ENCODE peak calls at places on chromosome 14, in four cellular contexts. L is ascending aorta, Y is Panc1, X is RWPE1. B is an unnamed sample.

GRCh38 chr14:22699801-22700564 is 55.8 kb upstream of the OR6J1 start:
- DNase-seq in L (no peak), Y (no peak), X (no peak), B (no peak)

GRCh38 chr14:21852775-21853174 is 179.2 kb upstream of the OR4E1 start:
- DNase-seq in L (no peak), Y (no peak), X (no peak), B (no peak)

GRCh38 chr14:46672128-46672527 is 20.5 kb upstream of the RPL10L start:
- DNase-seq in L (no peak), Y (no peak), X (no peak), B (no peak)

GRCh38 chr14:32560213-32560857 is 231.2 kb downstream of the AKAP6 start:
- DNase-seq in L (peak; percentile 72), Y (peak; percentile 30), X (peak; percentile 71), B (no peak)

GRCh38 chr14:68800361-68800760 is 7.5 kb upstream of the ZFP36L1 start:
- DNase-seq in L (no peak), Y (no peak), X (no peak), B (no peak)

GRCh38 chr14:85175556-85175955 is 354.4 kb upstream of the FLRT2 start:
- DNase-seq in L (no peak), Y (no peak), X (no peak), B (no peak)

GRCh38 chr14:91400696-91401095 is 16.9 kb downstream of the CCDC88C start:
- DNase-seq in L (no peak), Y (no peak), X (no peak), B (no peak)

GRCh38 chr14:23171251-23171975 is 12.0 kb downstream of the SLC7A8 start:
- DNase-seq in L (no peak), Y (no peak), X (peak; percentile 82), B (no peak)

GRCh38 chr14:73741386-73741875 is 27.2 kb upstream of the PNMA1 start:
- DNase-seq in L (peak; percentile 88), Y (no peak), X (peak; percentile 91), B (no peak)

GRCh38 chr14:21300892-21301291 is 21.0 kb downstream of the RPGRIP1 start:
- DNase-seq in L (no peak), Y (no peak), X (no peak), B (peak; percentile 72)

GRCh38 chr14:32472512-32473472 is 143.7 kb downstream of the AKAP6 start:
- DNase-seq in L (no peak), Y (no peak), X (peak; percentile 49), B (no peak)

GRCh38 chr14:54493293-54493692 is 4.5 kb upstream of the GMFB start:
- DNase-seq in L (no peak), Y (no peak), X (no peak), B (no peak)

GRCh38 chr14:42884100-42884499 is 1277.4 kb downstream of the LRFN5 start:
- DNase-seq in L (no peak), Y (peak; percentile 2), X (peak; percentile 7), B (no peak)

GRCh38 chr14:101634453-101635237 is 73.3 kb downstream of the DIO3 start:
- DNase-seq in L (no peak), Y (no peak), X (no peak), B (no peak)
- TF ChIP-seq CTCF in L (no peak), Y (no peak), X (no peak), B (no peak)

GRCh38 chr14:92670177-92670576 is 78.2 kb downstream of the LGMN start:
- DNase-seq in L (peak; percentile 55), Y (no peak), X (no peak), B (no peak)
- TF ChIP-seq CTCF in L (no peak), Y (no peak), X (peak; percentile 29), B (peak; percentile 16)

GRCh38 chr14:96205059-96205993 is 687 bp downstream of the BDKRB2 start:
- DNase-seq in L (no peak), Y (no peak), X (peak; percentile 62), B (no peak)
- TF ChIP-seq CTCF in L (no peak), Y (no peak), X (no peak), B (no peak)

DNA sequence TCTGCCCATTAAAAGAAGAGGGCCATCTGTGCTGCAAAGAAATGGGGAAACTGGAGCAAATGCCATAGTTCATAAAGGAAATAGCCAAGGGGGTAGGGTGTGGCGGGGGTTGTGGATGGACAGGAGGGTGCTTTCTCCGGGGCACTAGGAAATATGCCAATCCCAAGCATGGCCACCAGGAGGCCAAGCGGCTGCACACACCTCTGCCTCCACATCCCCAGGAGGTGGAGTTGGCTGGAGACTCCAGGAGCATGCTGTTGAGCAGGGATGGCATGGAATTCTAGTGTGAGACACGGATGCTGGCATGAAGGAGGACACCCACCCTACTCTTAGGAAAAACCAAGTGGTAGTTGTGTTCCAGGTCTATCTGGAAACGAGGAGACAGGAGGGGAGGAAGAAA is 25.2 kb downstream of the NID2 start:
- DNase-seq in L (no peak), Y (no peak), X (peak; percentile 26), B (no peak)
- TF ChIP-seq CTCF in L (peak; percentile 20), Y (peak; percentile 65), X (no peak), B (peak; percentile 70)

DNA sequence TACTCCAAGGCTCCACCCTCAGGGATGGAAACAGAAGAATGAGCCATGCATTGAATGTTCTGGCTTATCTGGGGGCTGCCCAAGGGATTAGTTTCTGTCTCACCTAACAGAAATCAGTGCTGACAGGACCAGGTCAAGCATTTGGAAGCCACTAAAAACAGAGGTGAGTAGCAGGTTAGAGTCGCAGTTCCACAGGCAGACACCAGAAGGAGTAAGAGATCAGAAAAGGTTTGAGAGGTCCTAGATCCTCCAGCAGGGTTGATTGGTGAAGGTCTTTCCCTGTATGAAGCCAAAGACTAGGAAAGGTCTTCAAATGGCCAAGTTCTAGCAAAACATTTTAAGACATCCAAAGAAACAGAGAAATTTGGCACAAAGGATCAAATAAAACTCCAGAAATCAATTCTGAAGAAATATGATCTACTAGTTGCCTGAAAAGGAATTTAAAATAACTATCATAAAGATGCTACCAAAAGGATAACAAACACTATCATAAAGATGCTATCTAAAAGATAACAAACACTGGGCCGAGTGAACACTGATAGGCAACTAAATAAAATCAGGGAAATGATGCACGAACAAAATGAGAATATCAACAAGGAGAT is 19.5 kb upstream of the TTC9 start:
- DNase-seq in L (no peak), Y (no peak), X (peak; percentile 54), B (no peak)
- TF ChIP-seq CTCF in L (peak; percentile 29), Y (peak; percentile 71), X (peak; percentile 44), B (peak; percentile 89)

GRCh38 chr14:52883658-52884057 is 67.2 kb downstream of the FERMT2 start:
- DNase-seq in L (no peak), Y (no peak), X (no peak), B (no peak)
- TF ChIP-seq CTCF in L (no peak), Y (no peak), X (no peak), B (no peak)

GRCh38 chr14:104819361-104819771 is 18.5 kb downstream of the ZBTB42 start:
- DNase-seq in L (no peak), Y (no peak), X (no peak), B (no peak)

GRCh38 chr14:104821971-104822608 is 21.2 kb downstream of the ZBTB42 start:
- DNase-seq in L (peak; percentile 53), Y (no peak), X (no peak), B (no peak)

GRCh38 chr14:104821229-104821945 is 20.5 kb downstream of the ZBTB42 start:
- DNase-seq in L (no peak), Y (no peak), X (no peak), B (no peak)

GRCh38 chr14:104818714-104819161 is 17.8 kb downstream of the ZBTB42 start:
- DNase-seq in L (no peak), Y (no peak), X (no peak), B (no peak)

DNA sequence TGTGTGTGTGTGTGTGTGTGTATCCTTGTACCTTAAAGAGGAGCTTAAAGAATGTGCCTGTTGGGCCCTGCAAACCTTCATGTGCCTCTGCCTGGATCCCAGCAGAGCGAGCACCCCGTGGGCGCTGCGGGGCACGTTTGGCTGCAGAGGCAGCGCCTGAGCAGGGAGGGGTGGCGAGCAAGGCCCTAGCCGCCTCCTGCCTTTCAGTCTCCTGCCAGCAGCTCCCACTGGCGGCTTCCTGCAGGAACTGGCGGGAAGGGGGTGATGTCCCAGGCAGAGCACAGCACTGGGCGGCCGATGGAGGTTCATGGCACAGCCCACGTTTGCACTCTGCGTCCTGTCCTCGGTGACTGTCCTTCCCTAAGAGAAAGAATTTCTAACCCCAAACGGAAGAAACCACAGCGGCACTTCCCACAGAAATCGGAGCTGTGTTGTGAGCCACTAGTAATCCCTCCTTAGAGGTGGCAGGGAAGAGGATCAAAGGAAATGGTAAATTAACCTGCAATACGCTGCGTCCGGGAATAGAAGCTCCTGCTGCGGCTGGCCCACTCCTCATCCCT is 19.8 kb downstream of the ZBTB42 start:
- DNase-seq in L (no peak), Y (no peak), X (peak; percentile 74), B (no peak)
- TF ChIP-seq CTCF in L (peak; percentile 19), Y (peak; percentile 80), X (peak; percentile 72), B (no peak)

GRCh38 chr14:102360388-102360787 is 2.3 kb downstream of the CINP start:
- DNase-seq in L (no peak), Y (no peak), X (no peak), B (no peak)
- TF ChIP-seq CTCF in L (no peak), Y (no peak), X (no peak), B (no peak)

GRCh38 chr14:106377432-106377831 is 851.0 kb downstream of the TMEM121 start:
- DNase-seq in L (no peak), Y (no peak), X (no peak), B (no peak)

GRCh38 chr14:106378191-106378590 is 851.8 kb downstream of the TMEM121 start:
- DNase-seq in L (no peak), Y (no peak), X (no peak), B (no peak)

DNA sequence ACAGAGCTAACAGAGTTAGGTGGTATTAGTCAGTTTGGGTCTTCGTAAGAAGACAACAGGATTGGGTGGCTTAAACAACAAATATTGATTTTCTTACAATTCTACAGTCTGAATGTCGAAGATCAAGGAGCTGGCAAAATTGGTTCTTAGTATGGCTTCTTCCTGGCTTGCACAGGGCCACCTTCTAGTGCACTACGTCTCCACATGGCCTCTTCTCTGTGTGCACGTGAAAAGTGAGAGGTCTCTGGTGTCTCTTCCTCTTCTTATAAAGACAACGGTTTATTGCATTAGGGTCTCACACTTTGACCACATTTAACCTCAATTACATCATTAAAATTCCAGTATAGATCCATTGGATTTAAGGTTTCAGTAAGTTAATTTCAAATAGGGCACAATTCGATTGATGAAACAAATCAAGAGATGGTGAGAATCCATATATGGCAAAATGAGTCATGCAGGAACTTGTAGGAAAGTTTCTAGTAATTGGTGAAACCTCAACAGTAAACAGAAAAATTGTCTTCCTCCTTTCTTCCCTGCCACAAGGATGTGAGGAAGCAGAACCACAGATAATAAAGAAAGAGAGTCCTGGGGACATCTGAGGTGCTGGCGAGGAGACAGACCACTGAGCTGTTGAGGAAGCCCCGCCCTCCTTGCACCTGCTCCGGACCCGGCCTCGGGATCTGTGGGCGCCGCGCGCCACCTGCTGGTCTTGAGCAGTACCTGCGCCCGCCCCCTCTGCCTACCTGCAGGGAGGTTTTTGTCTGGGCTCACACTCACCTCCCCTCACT is 846.7 kb downstream of the TMEM121 start:
- DNase-seq in L (no peak), Y (peak; percentile 17), X (peak; percentile 47), B (peak; percentile 86)
- TF ChIP-seq CTCF in L (no peak), Y (peak; percentile 86), X (peak; percentile 82), B (peak; percentile 92)